ENCODE peak calls at places on chromosomes 7 and 10, in six cellular contexts. One of them, this sample, is unnamed.

GRCh38 chr10:47025253-47025539 is 114.0 kb downstream of the PTPN20 start:
- DNase-seq in T-helper 1 cell: no peak
- DNase-seq in NCI-H2107: no peak
- DNase-seq in AG09319: no peak
- DNase-seq in SJSA1: no peak
- DNase-seq in 8988T: peak; percentile 13
- DNase-seq in this sample: no peak

GRCh38 chr7:121480566-121481335 is 84.6 kb upstream of the FAM3C start:
- DNase-seq in T-helper 1 cell: no peak
- DNase-seq in NCI-H2107: no peak
- DNase-seq in AG09319: no peak
- DNase-seq in SJSA1: no peak
- DNase-seq in 8988T: no peak
- DNase-seq in this sample: no peak

GRCh38 chr7:137094-137861 is 55.1 kb upstream of the FAM20C start:
- DNase-seq in T-helper 1 cell: no peak
- DNase-seq in NCI-H2107: no peak
- DNase-seq in AG09319: no peak
- DNase-seq in SJSA1: no peak
- DNase-seq in 8988T: no peak
- DNase-seq in this sample: no peak

GRCh38 chr7:88546808-88547207 is 212.7 kb upstream of the ZNF804B start:
- DNase-seq in T-helper 1 cell: peak; percentile 4
- DNase-seq in NCI-H2107: no peak
- DNase-seq in AG09319: no peak
- DNase-seq in SJSA1: peak; percentile 33
- DNase-seq in 8988T: no peak
- DNase-seq in this sample: no peak

GRCh38 chr10:9024210-9024609 is 969.7 kb downstream of the GATA3 start:
- DNase-seq in T-helper 1 cell: no peak
- DNase-seq in NCI-H2107: no peak
- DNase-seq in AG09319: no peak
- DNase-seq in SJSA1: no peak
- DNase-seq in 8988T: no peak
- DNase-seq in this sample: no peak

GRCh38 chr7:155090647-155091046 is 20.5 kb downstream of the HTR5A start:
- DNase-seq in T-helper 1 cell: peak; percentile 53
- DNase-seq in NCI-H2107: no peak
- DNase-seq in AG09319: no peak
- DNase-seq in SJSA1: no peak
- DNase-seq in 8988T: no peak
- DNase-seq in this sample: no peak

GRCh38 chr7:37245544-37245943 is 203.1 kb downstream of the ELMO1 start:
- DNase-seq in T-helper 1 cell: no peak
- DNase-seq in NCI-H2107: no peak
- DNase-seq in AG09319: no peak
- DNase-seq in SJSA1: no peak
- DNase-seq in 8988T: no peak
- DNase-seq in this sample: no peak

GRCh38 chr10:121846555-121846954 is 81.3 kb downstream of the ATE1 start:
- DNase-seq in T-helper 1 cell: no peak
- DNase-seq in NCI-H2107: no peak
- DNase-seq in AG09319: no peak
- DNase-seq in SJSA1: no peak
- DNase-seq in 8988T: no peak
- DNase-seq in this sample: no peak

This sample was measured in HuH-7.5.